ENCODE peak calls at places on chromosome 12, in ten cellular contexts. P, O, A, I, F, S, L, E, V and U are unnamed samples. For H3K4me1, the result is how much of the 10 kb centered on the place peaks cover.

GRCh38 chr12:83954939-83955601 is 957.5 kb downstream of the SLC6A15 start:
- DNase-seq in P (no peak), O (no peak), A (no peak), I (no peak), F (no peak), S (no peak), L (no peak), E (no peak), V (no peak), U (no peak)

GRCh38 chr12:92107621-92108131 is 38.0 kb downstream of the BTG1 start:
- DNase-seq in P (no peak), O (no peak), A (no peak), I (no peak), F (peak), S (no peak), L (no peak), E (no peak), V (no peak), U (no peak)

GRCh38 chr12:68358532-68359485 is 26.6 kb upstream of the MDM1 start:
- DNase-seq in P (peak), O (peak), A (peak), I (peak), F (peak), S (peak), L (no peak), E (peak), V (peak), U (peak)

GRCh38 chr12:130686511-130686981 is 29.6 kb downstream of the RIMBP2 start:
- DNase-seq in P (no peak), O (no peak), A (no peak), I (no peak), F (no peak), S (no peak), L (no peak), E (no peak), V (no peak), U (no peak)

GRCh38 chr12:13670249-13670648 is 311.2 kb downstream of the GRIN2B start:
- DNase-seq in P (no peak), O (no peak), A (no peak), I (no peak), F (no peak), S (no peak), L (no peak), E (no peak), V (no peak), U (no peak)

GRCh38 chr12:3097186-3097804 is 20.1 kb downstream of the TSPAN9 start:
- DNase-seq in P (peak), O (no peak), A (no peak), I (peak), F (peak), S (peak), L (no peak), E (peak), V (peak), U (peak)

GRCh38 chr12:67322580-67322979 is 53.4 kb downstream of the CAND1 start:
- DNase-seq in P (no peak), O (no peak), A (no peak), I (no peak), F (no peak), S (no peak), L (no peak), E (no peak), V (no peak), U (no peak)

GRCh38 chr12:6335451-6336078 is 6.3 kb downstream of the TNFRSF1A start:
- DNase-seq in P (peak), O (peak), A (peak), I (peak), F (peak), S (peak), L (peak), E (peak), V (peak), U (peak)

GRCh38 chr12:29103539-29103974 is 45.5 kb upstream of the FAR2 start:
- DNase-seq in P (no peak), O (no peak), A (no peak), I (no peak), F (no peak), S (no peak), L (no peak), E (no peak), V (no peak), U (no peak)

GRCh38 chr12:678747-679712 is 15.8 kb upstream of the NINJ2 start:
- DNase-seq in P (no peak), O (no peak), A (no peak), I (no peak), F (no peak), S (no peak), L (no peak), E (no peak), V (no peak), U (no peak)

GRCh38 chr12:15050664-15051063 is 77.8 kb downstream of the PDE6H start:
- DNase-seq in P (no peak), O (no peak), A (no peak), I (no peak), F (no peak), S (no peak), L (no peak), E (peak), V (no peak), U (no peak)

GRCh38 chr12:57042695-57043094 is 7.2 kb downstream of the MYO1A start:
- DNase-seq in P (no peak), O (no peak), A (no peak), I (no peak), F (no peak), S (no peak), L (no peak), E (no peak), V (no peak), U (no peak)

GRCh38 chr12:106740813-106741212 is 33.7 kb upstream of the RIC8B start:
- DNase-seq in P (no peak), O (no peak), A (no peak), I (no peak), F (no peak), S (no peak), L (no peak), E (no peak), V (no peak), U (no peak)

GRCh38 chr12:47939009-47939601 is 24.3 kb upstream of the TMEM106C start:
- DNase-seq in P (no peak), O (no peak), A (no peak), I (peak), F (no peak), S (peak), L (no peak), E (no peak), V (no peak), U (no peak)

GRCh38 chr12:93602897-93603668 is 30.6 kb downstream of the SOCS2 start:
- DNase-seq in P (no peak), O (no peak), A (no peak), I (peak), F (no peak), S (no peak), L (no peak), E (peak), V (no peak), U (no peak)

GRCh38 chr12:111405856-111406473 is at the start of gene SH2B3:
- DNase-seq in P (no peak), O (no peak), A (peak), I (no peak), F (no peak), S (no peak), L (no peak), E (peak), V (peak), U (no peak)
- TF ChIP-seq POLR2A in P (peak), O (peak), A (no peak), I (peak), F (peak), S (no peak), L (no peak), E (peak), V (peak), U (peak)

DNA sequence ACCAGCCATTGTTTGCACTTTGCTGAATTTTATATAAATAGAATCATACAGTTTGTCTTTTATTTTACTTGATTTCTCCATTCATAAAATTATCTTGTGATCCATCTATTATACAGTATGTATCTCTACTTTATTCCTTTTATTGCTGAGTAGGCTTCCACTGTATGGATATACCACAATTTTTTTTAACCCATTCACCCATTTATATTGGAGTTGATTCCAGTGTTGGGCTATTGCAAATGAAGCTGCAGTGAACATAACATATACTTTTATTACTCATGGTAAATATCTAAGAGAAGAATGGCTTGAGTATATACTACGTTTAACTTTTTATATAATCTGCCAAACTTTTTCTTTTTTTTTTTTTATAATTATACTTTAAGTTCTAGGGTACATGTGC is 463.6 kb downstream of the ETNK1 start:
- DNase-seq in P (no peak), O (no peak), A (no peak), I (no peak), F (no peak), S (no peak), L (no peak), E (no peak), V (no peak), U (no peak)
- H3K4me1 ChIP-seq in P (under half), O (under half), A (under half), I (under half), F (under half), S (under half), L (under half), E (under half), V (under half), U (under half)

DNA sequence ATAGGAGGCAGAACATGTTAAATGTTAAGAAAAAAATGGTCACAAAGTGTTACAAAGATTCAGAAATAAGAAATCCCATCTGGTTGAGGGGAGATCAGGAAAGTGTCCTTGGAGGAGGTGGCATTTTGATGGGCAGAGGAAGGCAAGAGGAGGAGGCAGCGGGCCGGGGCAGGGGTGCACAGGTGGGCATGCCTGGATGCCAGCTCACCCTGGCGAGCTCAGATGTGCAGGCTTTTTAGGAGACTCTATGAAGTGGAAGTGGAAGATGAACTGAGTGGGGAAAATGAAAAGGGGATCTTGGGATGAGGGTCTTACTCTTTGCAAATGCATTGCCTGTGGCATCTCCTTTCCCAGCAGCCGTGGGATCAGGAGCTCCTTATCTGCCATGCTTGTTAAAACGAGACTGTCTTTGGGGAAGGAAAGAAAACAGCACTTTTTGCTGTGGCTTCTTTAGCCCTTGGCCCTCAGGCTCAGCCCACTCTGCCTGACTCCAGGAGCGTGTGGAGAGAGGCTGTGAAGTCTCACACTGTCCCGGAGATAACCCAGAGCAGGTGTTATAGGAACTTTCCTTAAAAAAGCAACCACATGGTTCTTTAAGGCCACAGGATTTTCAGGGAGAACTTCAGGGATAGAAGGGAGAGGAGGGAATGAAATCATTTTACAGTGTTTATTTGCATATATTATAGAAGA is 62.6 kb downstream of the ELK3 start:
- DNase-seq in P (no peak), O (no peak), A (no peak), I (no peak), F (no peak), S (no peak), L (no peak), E (no peak), V (no peak), U (no peak)
- H3K27ac ChIP-seq in P (peak), O (no peak), A (no peak), I (no peak), F (no peak), S (peak), L (peak), E (peak), V (no peak), U (peak)

DNA sequence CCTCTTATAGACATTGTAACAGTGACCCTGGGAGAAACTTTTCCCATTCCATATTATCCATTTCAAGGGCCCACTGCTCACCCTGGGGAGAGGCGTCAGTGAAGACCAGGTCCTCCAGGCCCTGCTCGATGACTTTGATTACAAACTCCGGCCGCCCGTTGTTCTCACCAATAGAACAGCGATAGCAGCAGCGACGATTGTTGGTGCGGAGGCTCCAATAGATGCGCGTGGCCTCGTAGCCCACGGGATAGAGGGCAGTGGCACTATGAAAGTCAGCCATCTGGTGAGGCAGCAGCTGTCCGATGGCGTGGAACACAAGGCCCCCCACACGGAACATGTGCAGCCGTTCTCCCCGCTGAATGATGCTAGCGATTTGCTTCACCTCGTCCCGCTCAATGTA is 7.5 kb upstream of the PRKAG1 start:
- DNase-seq in P (no peak), O (no peak), A (no peak), I (no peak), F (no peak), S (no peak), L (no peak), E (no peak), V (no peak), U (peak)
- TF ChIP-seq POLR2A in P (no peak), O (no peak), A (no peak), I (no peak), F (no peak), S (no peak), L (no peak), E (no peak), V (no peak), U (no peak)

DNA sequence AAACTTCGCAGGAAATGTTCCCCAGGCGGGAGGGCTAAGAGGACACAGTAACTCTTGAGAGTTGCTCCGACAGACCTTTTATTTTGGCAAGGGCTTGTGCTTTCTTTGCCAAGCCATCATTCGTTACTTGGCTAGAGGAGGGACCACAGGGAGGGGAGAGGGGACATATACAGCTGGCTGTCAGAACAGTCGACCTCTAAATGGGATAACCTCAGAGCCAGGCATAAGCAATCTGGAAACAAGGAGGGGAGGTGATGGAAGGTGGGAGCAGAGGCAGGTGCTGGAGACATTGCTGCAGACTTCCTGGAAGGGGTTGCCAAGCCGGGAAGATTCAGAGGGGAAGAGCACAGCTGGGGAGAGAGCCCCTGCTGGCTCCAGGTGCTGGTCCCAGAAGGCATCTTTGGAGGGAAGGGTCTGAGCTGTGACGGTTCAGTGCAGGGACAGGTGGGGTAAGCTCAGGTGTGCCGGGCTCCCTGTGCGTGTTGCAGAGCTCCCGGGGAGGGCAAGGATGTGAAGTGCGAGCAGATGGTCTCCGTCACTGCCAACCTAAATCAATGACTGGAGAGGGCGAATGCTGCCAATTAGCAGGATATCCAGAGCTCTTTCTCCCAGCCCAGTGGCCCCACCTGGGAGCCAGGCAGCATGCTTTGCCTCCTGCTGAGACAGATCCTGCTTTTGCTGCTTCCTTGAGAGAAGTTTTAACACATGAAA is 50.1 kb downstream of the CHST11 start:
- DNase-seq in P (no peak), O (no peak), A (no peak), I (peak), F (peak), S (no peak), L (no peak), E (no peak), V (no peak), U (no peak)
- H3K4me1 ChIP-seq in P (under half), O (under half), A (under half), I (under half), F (under half), S (under half), L (under half), E (under half), V (under half), U (under half)

GRCh38 chr12:124370851-124371250 is 76.0 kb downstream of the RFLNA start:
- DNase-seq in P (no peak), O (no peak), A (no peak), I (no peak), F (no peak), S (no peak), L (no peak), E (no peak), V (no peak), U (peak)

GRCh38 chr12:124369055-124369900 is 74.4 kb downstream of the RFLNA start:
- DNase-seq in P (peak), O (peak), A (no peak), I (peak), F (peak), S (peak), L (no peak), E (peak), V (no peak), U (peak)

GRCh38 chr12:124370384-124370783 is 75.5 kb downstream of the RFLNA start:
- DNase-seq in P (no peak), O (no peak), A (no peak), I (no peak), F (no peak), S (no peak), L (no peak), E (no peak), V (no peak), U (no peak)

GRCh38 chr12:124368421-124369032 is 73.6 kb downstream of the RFLNA start:
- DNase-seq in P (no peak), O (no peak), A (no peak), I (no peak), F (no peak), S (no peak), L (no peak), E (no peak), V (no peak), U (peak)

DNA sequence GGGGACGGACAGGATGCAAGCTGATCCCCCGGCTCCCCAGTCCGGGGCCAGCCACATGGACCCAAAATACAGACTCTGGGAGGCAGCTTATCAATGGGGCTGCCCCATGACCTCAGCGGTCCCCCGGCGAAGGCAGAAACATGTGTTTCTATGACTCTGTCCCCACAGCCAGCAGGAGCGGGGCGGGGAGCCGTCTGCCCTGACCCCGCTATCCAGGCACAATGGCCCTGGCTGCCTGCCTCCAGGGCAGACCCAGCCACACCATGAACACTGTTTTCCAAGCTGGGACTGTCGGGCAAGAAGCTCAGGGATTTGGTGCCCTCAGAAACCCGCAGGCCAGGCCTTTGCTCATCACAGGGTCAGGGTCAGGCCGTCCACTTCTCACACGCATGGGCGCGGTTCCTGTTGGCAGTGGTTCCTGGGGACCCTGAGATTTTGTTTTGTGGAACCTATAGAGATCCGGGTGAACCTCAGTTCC is 75.0 kb downstream of the RFLNA start:
- DNase-seq in P (no peak), O (peak), A (no peak), I (no peak), F (no peak), S (no peak), L (no peak), E (no peak), V (no peak), U (no peak)
- H3K27ac ChIP-seq in P (peak), O (peak), A (peak), I (peak), F (peak), S (peak), L (peak), E (peak), V (no peak), U (peak)

GRCh38 chr12:45909041-45909713 is 81.2 kb downstream of the SCAF11 start:
- DNase-seq in P (no peak), O (no peak), A (no peak), I (no peak), F (no peak), S (no peak), L (no peak), E (no peak), V (no peak), U (no peak)

GRCh38 chr12:45918818-45919217 is 71.6 kb downstream of the SCAF11 start:
- DNase-seq in P (no peak), O (no peak), A (no peak), I (no peak), F (no peak), S (no peak), L (no peak), E (no peak), V (no peak), U (no peak)

GRCh38 chr12:45913631-45914030 is 76.7 kb downstream of the SCAF11 start:
- DNase-seq in P (no peak), O (no peak), A (no peak), I (no peak), F (no peak), S (no peak), L (no peak), E (no peak), V (no peak), U (no peak)

GRCh38 chr12:45912774-45913173 is 77.6 kb downstream of the SCAF11 start:
- DNase-seq in P (peak), O (no peak), A (no peak), I (no peak), F (no peak), S (no peak), L (no peak), E (no peak), V (no peak), U (no peak)

DNA sequence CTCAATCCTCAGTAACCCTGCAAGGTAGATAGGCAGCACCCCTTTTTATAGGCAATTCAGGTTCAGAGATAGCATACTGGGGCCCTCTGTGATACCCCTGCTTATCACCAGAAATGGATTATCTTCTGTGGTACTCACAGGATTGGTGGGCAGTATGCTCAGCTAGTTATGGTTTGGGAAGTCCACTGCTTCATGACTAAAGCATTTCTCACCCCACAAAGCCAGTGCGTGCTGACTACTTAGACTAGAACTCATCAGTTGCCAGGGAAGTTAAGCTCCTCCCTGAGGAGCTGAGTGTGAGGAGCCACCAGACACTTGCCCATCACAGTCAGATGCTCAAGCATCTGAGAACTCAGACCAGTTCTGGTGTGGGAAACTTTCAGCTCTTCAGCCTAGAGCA is 76.3 kb downstream of the SCAF11 start:
- DNase-seq in P (no peak), O (no peak), A (no peak), I (no peak), F (no peak), S (no peak), L (no peak), E (no peak), V (no peak), U (no peak)
- TF ChIP-seq POLR2A in P (no peak), O (no peak), A (no peak), I (no peak), F (no peak), S (no peak), L (no peak), E (no peak), V (no peak), U (no peak)